ENCODE peak calls at places on chromosome 10, in five cellular contexts. One of them, this sample, is unnamed.

GRCh38 chr10:59126277-59126676 is 50.2 kb upstream of the PHYHIPL start:
- DNase-seq in astrocyte of the spinal cord: no peak
- DNase-seq in GM23338: no peak
- DNase-seq in CD4-positive, alpha-beta T cell: no peak
- DNase-seq in IMR-90: no peak
- DNase-seq in this sample: no peak

GRCh38 chr10:60901561-60902235 is 42.3 kb downstream of the RHOBTB1 start:
- DNase-seq in astrocyte of the spinal cord: no peak
- DNase-seq in GM23338: no peak
- DNase-seq in CD4-positive, alpha-beta T cell: no peak
- DNase-seq in IMR-90: no peak
- DNase-seq in this sample: no peak

GRCh38 chr10:35946556-35946955 is 304.5 kb upstream of the FZD8 start:
- DNase-seq in astrocyte of the spinal cord: no peak
- DNase-seq in GM23338: no peak
- DNase-seq in CD4-positive, alpha-beta T cell: no peak
- DNase-seq in IMR-90: peak; percentile 37
- DNase-seq in this sample: no peak

GRCh38 chr10:84427903-84428650 is 99.7 kb downstream of the CCSER2 start:
- DNase-seq in astrocyte of the spinal cord: peak; percentile 38
- DNase-seq in GM23338: no peak
- DNase-seq in CD4-positive, alpha-beta T cell: no peak
- DNase-seq in IMR-90: peak; percentile 48
- DNase-seq in this sample: peak; percentile 30

GRCh38 chr10:116696919-116697318 is 45.4 kb downstream of the HSPA12A start:
- DNase-seq in astrocyte of the spinal cord: no peak
- DNase-seq in GM23338: no peak
- DNase-seq in CD4-positive, alpha-beta T cell: no peak
- DNase-seq in IMR-90: no peak
- DNase-seq in this sample: no peak

GRCh38 chr10:122560279-122560804 is at the start of gene DMBT1:
- DNase-seq in astrocyte of the spinal cord: no peak
- DNase-seq in GM23338: no peak
- DNase-seq in CD4-positive, alpha-beta T cell: no peak
- DNase-seq in IMR-90: no peak
- DNase-seq in this sample: no peak

GRCh38 chr10:62162261-62162660 is 106.4 kb downstream of the RTKN2 start:
- DNase-seq in astrocyte of the spinal cord: no peak
- DNase-seq in GM23338: no peak
- DNase-seq in CD4-positive, alpha-beta T cell: no peak
- DNase-seq in IMR-90: no peak
- DNase-seq in this sample: no peak

GRCh38 chr10:13750299-13751190 is 163.8 kb downstream of the PRPF18 start:
- DNase-seq in astrocyte of the spinal cord: no peak
- DNase-seq in GM23338: no peak
- DNase-seq in CD4-positive, alpha-beta T cell: no peak
- DNase-seq in IMR-90: no peak
- DNase-seq in this sample: no peak

GRCh38 chr10:60348982-60349381 is 40.7 kb downstream of the ANK3 start:
- DNase-seq in astrocyte of the spinal cord: no peak
- DNase-seq in GM23338: no peak
- DNase-seq in CD4-positive, alpha-beta T cell: no peak
- DNase-seq in IMR-90: peak; percentile 66
- DNase-seq in this sample: peak; percentile 71

GRCh38 chr10:8211631-8212030 is 157.1 kb downstream of the GATA3 start:
- DNase-seq in astrocyte of the spinal cord: no peak
- DNase-seq in GM23338: no peak
- DNase-seq in CD4-positive, alpha-beta T cell: no peak
- DNase-seq in IMR-90: no peak
- DNase-seq in this sample: peak; percentile 9

GRCh38 chr10:21002097-21002878 is 105.2 kb upstream of the NEBL start:
- DNase-seq in astrocyte of the spinal cord: peak; percentile 91
- DNase-seq in GM23338: no peak
- DNase-seq in CD4-positive, alpha-beta T cell: no peak
- DNase-seq in IMR-90: peak; percentile 1
- DNase-seq in this sample: peak; percentile 89

GRCh38 chr10:88386204-88386877 is 196.8 kb downstream of the RNLS start:
- DNase-seq in astrocyte of the spinal cord: peak; percentile 10
- DNase-seq in GM23338: no peak
- DNase-seq in CD4-positive, alpha-beta T cell: no peak
- DNase-seq in IMR-90: no peak
- DNase-seq in this sample: peak; percentile 34

GRCh38 chr10:35056133-35056532 is 34.0 kb downstream of the CUL2 start:
- DNase-seq in astrocyte of the spinal cord: no peak
- DNase-seq in GM23338: no peak
- DNase-seq in CD4-positive, alpha-beta T cell: no peak
- DNase-seq in IMR-90: no peak
- DNase-seq in this sample: no peak

GRCh38 chr10:73908853-73909611 is 1.9 kb upstream of the PLAU start:
- DNase-seq in astrocyte of the spinal cord: peak; percentile 94
- DNase-seq in GM23338: no peak
- DNase-seq in CD4-positive, alpha-beta T cell: no peak
- DNase-seq in IMR-90: peak; percentile 100
- DNase-seq in this sample: peak; percentile 95

GRCh38 chr10:69014171-69014570 is 25.6 kb downstream of the KIFBP start:
- DNase-seq in astrocyte of the spinal cord: no peak
- DNase-seq in GM23338: no peak
- DNase-seq in CD4-positive, alpha-beta T cell: no peak
- DNase-seq in IMR-90: peak; percentile 66
- DNase-seq in this sample: peak; percentile 97

GRCh38 chr10:105974803-105975456 is 1189.6 kb downstream of the SORCS1 start:
- DNase-seq in astrocyte of the spinal cord: peak; percentile 37
- DNase-seq in GM23338: peak; percentile 75
- DNase-seq in CD4-positive, alpha-beta T cell: no peak
- DNase-seq in IMR-90: peak; percentile 1
- DNase-seq in this sample: peak; percentile 43

GRCh38 chr10:103653581-103654020 is 160.1 kb downstream of the NEURL1 start:
- DNase-seq in astrocyte of the spinal cord: no peak
- DNase-seq in GM23338: no peak
- DNase-seq in CD4-positive, alpha-beta T cell: no peak
- DNase-seq in IMR-90: no peak
- DNase-seq in this sample: no peak

GRCh38 chr10:73818402-73818801 is 7.0 kb upstream of the NDST2 start:
- DNase-seq in astrocyte of the spinal cord: no peak
- DNase-seq in GM23338: peak; percentile 37
- DNase-seq in CD4-positive, alpha-beta T cell: no peak
- DNase-seq in IMR-90: no peak
- DNase-seq in this sample: no peak

GRCh38 chr10:26391701-26392695 is 46.1 kb upstream of the APBB1IP start:
- DNase-seq in astrocyte of the spinal cord: no peak
- DNase-seq in GM23338: peak; percentile 66
- DNase-seq in CD4-positive, alpha-beta T cell: no peak
- DNase-seq in IMR-90: no peak
- DNase-seq in this sample: no peak

GRCh38 chr10:32241946-32242345 is 105.0 kb downstream of the EPC1 start:
- DNase-seq in astrocyte of the spinal cord: no peak
- DNase-seq in GM23338: no peak
- DNase-seq in CD4-positive, alpha-beta T cell: no peak
- DNase-seq in IMR-90: no peak
- DNase-seq in this sample: no peak

GRCh38 chr10:12835709-12836108 is 165.8 kb downstream of the CCDC3 start:
- DNase-seq in astrocyte of the spinal cord: peak; percentile 62
- DNase-seq in GM23338: no peak
- DNase-seq in CD4-positive, alpha-beta T cell: no peak
- DNase-seq in IMR-90: peak; percentile 71
- DNase-seq in this sample: no peak

GRCh38 chr10:22805304-22805703 is 90.9 kb upstream of the PIP4K2A start:
- DNase-seq in astrocyte of the spinal cord: peak; percentile 54
- DNase-seq in GM23338: no peak
- DNase-seq in CD4-positive, alpha-beta T cell: no peak
- DNase-seq in IMR-90: peak; percentile 58
- DNase-seq in this sample: peak; percentile 34

GRCh38 chr10:13404791-13405190 is 56.7 kb upstream of the SEPHS1 start:
- DNase-seq in astrocyte of the spinal cord: no peak
- DNase-seq in GM23338: no peak
- DNase-seq in CD4-positive, alpha-beta T cell: no peak
- DNase-seq in IMR-90: no peak
- DNase-seq in this sample: no peak

GRCh38 chr10:47325303-47326291 is 3.3 kb downstream of the GDF2 start:
- DNase-seq in astrocyte of the spinal cord: no peak
- DNase-seq in GM23338: no peak
- DNase-seq in CD4-positive, alpha-beta T cell: no peak
- DNase-seq in IMR-90: no peak
- DNase-seq in this sample: no peak

GRCh38 chr10:112525215-112525614 is 78.2 kb downstream of the VTI1A start:
- DNase-seq in astrocyte of the spinal cord: no peak
- DNase-seq in GM23338: no peak
- DNase-seq in CD4-positive, alpha-beta T cell: no peak
- DNase-seq in IMR-90: no peak
- DNase-seq in this sample: no peak

GRCh38 chr10:77907900-77908717 is 18.4 kb downstream of the DLG5 start:
- DNase-seq in astrocyte of the spinal cord: no peak
- DNase-seq in GM23338: peak; percentile 75
- DNase-seq in CD4-positive, alpha-beta T cell: no peak
- DNase-seq in IMR-90: no peak
- DNase-seq in this sample: no peak
- TF ChIP-seq CTCF in astrocyte of the spinal cord: peak; percentile 19
- TF ChIP-seq CTCF in GM23338: peak; percentile 93
- TF ChIP-seq CTCF in CD4-positive, alpha-beta T cell: no peak
- TF ChIP-seq CTCF in IMR-90: no peak
- TF ChIP-seq CTCF in this sample: peak; percentile 17

DNA sequence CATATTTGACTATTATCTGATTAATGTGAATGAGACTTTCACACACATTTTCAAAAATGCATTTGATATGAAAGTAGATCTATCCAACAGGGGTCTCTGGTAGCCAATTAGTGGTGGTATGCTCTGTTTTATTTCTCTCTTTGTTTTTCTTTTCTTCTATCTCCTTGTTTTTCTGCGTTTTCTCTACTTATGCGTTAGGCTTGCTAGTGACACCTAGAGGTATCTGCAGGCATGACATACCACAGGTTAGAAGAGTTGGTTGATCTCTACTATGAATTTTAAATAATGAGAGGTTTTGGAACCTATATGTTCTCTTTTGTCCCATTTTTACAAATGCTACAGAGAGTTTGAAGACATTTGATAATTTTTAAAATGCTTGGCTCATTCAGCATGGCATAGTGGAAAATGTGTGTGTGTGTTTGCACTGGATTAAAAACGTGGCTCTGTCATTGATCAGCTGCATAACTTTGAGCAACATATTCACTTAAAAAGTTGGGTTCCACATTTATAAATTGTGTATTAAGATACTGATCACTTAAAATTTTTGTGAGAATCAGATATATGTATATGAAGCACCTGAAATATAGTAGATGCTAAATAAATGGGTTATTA is 28.1 kb upstream of the PLXDC2 start:
- DNase-seq in astrocyte of the spinal cord: peak; percentile 75
- DNase-seq in GM23338: peak; percentile 89
- DNase-seq in CD4-positive, alpha-beta T cell: no peak
- DNase-seq in IMR-90: peak; percentile 73
- DNase-seq in this sample: peak; percentile 80
- TF ChIP-seq CTCF in astrocyte of the spinal cord: peak; percentile 92
- TF ChIP-seq CTCF in GM23338: peak; percentile 73
- TF ChIP-seq CTCF in CD4-positive, alpha-beta T cell: peak; percentile 21
- TF ChIP-seq CTCF in IMR-90: peak; percentile 79
- TF ChIP-seq CTCF in this sample: peak; percentile 98

GRCh38 chr10:70254795-70255328 is 21.6 kb upstream of the PPA1 start:
- DNase-seq in astrocyte of the spinal cord: no peak
- DNase-seq in GM23338: no peak
- DNase-seq in CD4-positive, alpha-beta T cell: no peak
- DNase-seq in IMR-90: no peak
- DNase-seq in this sample: no peak
- TF ChIP-seq CTCF in astrocyte of the spinal cord: no peak
- TF ChIP-seq CTCF in GM23338: no peak
- TF ChIP-seq CTCF in CD4-positive, alpha-beta T cell: no peak
- TF ChIP-seq CTCF in IMR-90: no peak
- TF ChIP-seq CTCF in this sample: no peak

GRCh38 chr10:93666030-93666429 is 36.4 kb downstream of the FRA10AC1 start:
- DNase-seq in astrocyte of the spinal cord: no peak
- DNase-seq in GM23338: no peak
- DNase-seq in CD4-positive, alpha-beta T cell: no peak
- DNase-seq in IMR-90: no peak
- DNase-seq in this sample: no peak
- TF ChIP-seq CTCF in astrocyte of the spinal cord: no peak
- TF ChIP-seq CTCF in GM23338: no peak
- TF ChIP-seq CTCF in CD4-positive, alpha-beta T cell: no peak
- TF ChIP-seq CTCF in IMR-90: no peak
- TF ChIP-seq CTCF in this sample: no peak